ENCODE peak calls at places on chromosomes 7 and 10, in eight cellular contexts. E, B, F, L, W, S, M and Z are unnamed samples.

GRCh38 chr7:70334883-70335282 is 736.6 kb downstream of the AUTS2 start:
- DNase-seq in S (no peak), W (no peak), M (no peak), B (no peak), L (peak), E (no peak), F (no peak), Z (no peak)

GRCh38 chr10:80415734-80416281 is 7.5 kb downstream of the PRXL2A start:
- DNase-seq in M (no peak), E (no peak), W (no peak), L (no peak), B (no peak), F (no peak), S (no peak), Z (no peak)

GRCh38 chr7:3371601-3372000 is 70.5 kb downstream of the SDK1 start:
- DNase-seq in S (no peak), E (no peak), M (no peak), L (peak), F (peak), B (no peak), W (no peak), Z (no peak)

GRCh38 chr10:73922007-73922863 is 11.3 kb downstream of the PLAU start:
- DNase-seq in E (no peak), W (no peak), M (no peak), S (no peak), B (no peak), F (no peak), L (peak), Z (peak)

GRCh38 chr7:115271332-115272235 is 349.7 kb downstream of the MDFIC start:
- DNase-seq in M (no peak), F (peak), E (no peak), W (no peak), L (no peak), B (no peak), S (no peak), Z (no peak)

GRCh38 chr7:102931757-102932156 is 19.0 kb downstream of the LRRC17 start:
- DNase-seq in E (no peak), F (no peak), S (no peak), B (no peak), M (no peak), W (no peak), L (no peak), Z (no peak)

GRCh38 chr7:49660976-49661375 is 112.5 kb upstream of the VWC2 start:
- DNase-seq in M (no peak), W (no peak), E (no peak), L (no peak), S (no peak), B (no peak), F (no peak), Z (no peak)

GRCh38 chr10:77030915-77031425 is 606.6 kb downstream of the KCNMA1 start:
- DNase-seq in E (no peak), F (no peak), B (no peak), M (no peak), L (no peak), S (no peak), W (no peak), Z (no peak)

GRCh38 chr7:24907311-24907886 is 72.6 kb downstream of the OSBPL3 start:
- DNase-seq in B (no peak), S (no peak), E (no peak), L (peak), W (no peak), F (peak), M (peak), Z (peak)

GRCh38 chr10:128047991-128048826 is 78.0 kb downstream of the MKI67 start:
- DNase-seq in S (peak), L (peak), B (peak), E (no peak), W (peak), M (no peak), F (peak), Z (peak)

GRCh38 chr10:84076540-84077195 is 62.6 kb upstream of the GHITM start:
- DNase-seq in W (no peak), B (no peak), F (peak), E (no peak), M (no peak), L (no peak), S (no peak), Z (no peak)

GRCh38 chr10:32155075-32155516 is 98.9 kb upstream of the KIF5B start:
- DNase-seq in W (no peak), B (no peak), M (no peak), L (no peak), S (no peak), F (peak), E (no peak), Z (no peak)

GRCh38 chr7:35508623-35509400 is 186.1 kb downstream of the HERPUD2 start:
- DNase-seq in L (peak), S (no peak), B (no peak), M (no peak), F (no peak), E (no peak), W (no peak), Z (no peak)